ENCODE peak calls at places on chromosome 14, in six cellular contexts. One of them, this sample, is unnamed.

GRCh38 chr14:58617619-58618018 is 20.1 kb upstream of the DACT1 start:
- DNase-seq in fibroblast of the conjunctiva: no peak
- DNase-seq in GM13976: no peak
- DNase-seq in kidney tubule cell: no peak
- DNase-seq in HEK293T: no peak
- DNase-seq in T follicular helper cell: no peak
- DNase-seq in this sample: no peak

GRCh38 chr14:74663884-74664283 is 49.0 kb downstream of the AREL1 start:
- DNase-seq in GM13976: no peak
- DNase-seq in T follicular helper cell: no peak
- DNase-seq in HEK293T: no peak
- DNase-seq in kidney tubule cell: no peak
- DNase-seq in fibroblast of the conjunctiva: no peak
- DNase-seq in this sample: no peak

GRCh38 chr14:93239869-93240677 is 33.0 kb downstream of the UBR7 start:
- DNase-seq in fibroblast of the conjunctiva: no peak
- DNase-seq in GM13976: no peak
- DNase-seq in kidney tubule cell: peak; percentile 80
- DNase-seq in T follicular helper cell: no peak
- DNase-seq in HEK293T: no peak
- DNase-seq in this sample: peak; percentile 79

GRCh38 chr14:89425931-89426330 is 8.9 kb upstream of the FOXN3 start:
- DNase-seq in HEK293T: no peak
- DNase-seq in fibroblast of the conjunctiva: peak; percentile 94
- DNase-seq in GM13976: no peak
- DNase-seq in kidney tubule cell: peak; percentile 94
- DNase-seq in T follicular helper cell: no peak
- DNase-seq in this sample: peak; percentile 71

GRCh38 chr14:44846232-44846824 is 115.4 kb downstream of the KLHL28 start:
- DNase-seq in T follicular helper cell: no peak
- DNase-seq in kidney tubule cell: peak; percentile 55
- DNase-seq in fibroblast of the conjunctiva: peak; percentile 27
- DNase-seq in HEK293T: peak; percentile 57
- DNase-seq in GM13976: peak; percentile 42
- DNase-seq in this sample: peak; percentile 42

GRCh38 chr14:103905861-103906456 is 22.3 kb upstream of the TDRD9 start:
- DNase-seq in T follicular helper cell: no peak
- DNase-seq in fibroblast of the conjunctiva: no peak
- DNase-seq in kidney tubule cell: no peak
- DNase-seq in HEK293T: no peak
- DNase-seq in GM13976: peak; percentile 44
- DNase-seq in this sample: no peak

GRCh38 chr14:38999949-39000348 is 103.1 kb downstream of the SEC23A start:
- DNase-seq in HEK293T: no peak
- DNase-seq in T follicular helper cell: no peak
- DNase-seq in GM13976: no peak
- DNase-seq in fibroblast of the conjunctiva: no peak
- DNase-seq in kidney tubule cell: no peak
- DNase-seq in this sample: no peak

GRCh38 chr14:58272589-58273372 is 25.6 kb upstream of the ARID4A start:
- DNase-seq in GM13976: no peak
- DNase-seq in kidney tubule cell: peak; percentile 69
- DNase-seq in T follicular helper cell: no peak
- DNase-seq in HEK293T: peak; percentile 17
- DNase-seq in fibroblast of the conjunctiva: peak; percentile 18
- DNase-seq in this sample: peak; percentile 38

This sample was measured in bronchial epithelial cell.